ENCODE peak calls at places on chromosomes 7 and 10, in four cellular contexts. One of them, this sample, is unnamed.

GRCh38 chr10:76444034-76444800 is 1012.8 kb downstream of the LRMDA start:
- DNase-seq in AML-193: no peak
- DNase-seq in ascending aorta: peak; percentile 69
- DNase-seq in HAP-1: no peak
- DNase-seq in this sample: no peak

GRCh38 chr7:29871787-29872398 is 65.6 kb downstream of the WIPF3 start:
- DNase-seq in AML-193: peak; percentile 68
- DNase-seq in ascending aorta: no peak
- DNase-seq in HAP-1: no peak
- DNase-seq in this sample: no peak

GRCh38 chr7:144388950-144389349 is 14.5 kb downstream of the NOBOX start:
- DNase-seq in AML-193: no peak
- DNase-seq in ascending aorta: no peak
- DNase-seq in HAP-1: no peak
- DNase-seq in this sample: no peak

GRCh38 chr10:113960617-113961260 is 82.9 kb upstream of the ADRB1 start:
- DNase-seq in AML-193: no peak
- DNase-seq in ascending aorta: no peak
- DNase-seq in HAP-1: no peak
- DNase-seq in this sample: peak; percentile 34

GRCh38 chr7:36683111-36683510 is 41.2 kb downstream of the AOAH start:
- DNase-seq in AML-193: no peak
- DNase-seq in ascending aorta: no peak
- DNase-seq in HAP-1: no peak
- DNase-seq in this sample: no peak

GRCh38 chr10:133127291-133128125 is 32.5 kb upstream of the KNDC1 start:
- DNase-seq in AML-193: no peak
- DNase-seq in ascending aorta: no peak
- DNase-seq in HAP-1: peak; percentile 8
- DNase-seq in this sample: peak; percentile 31

GRCh38 chr10:29316308-29317026 is 27.6 kb downstream of the LYZL1 start:
- DNase-seq in AML-193: no peak
- DNase-seq in ascending aorta: no peak
- DNase-seq in HAP-1: no peak
- DNase-seq in this sample: no peak

GRCh38 chr10:15088428-15089261 is at the start of gene ACBD7:
- DNase-seq in AML-193: peak; percentile 73
- DNase-seq in ascending aorta: peak; percentile 89
- DNase-seq in HAP-1: peak; percentile 89
- DNase-seq in this sample: peak; percentile 89

GRCh38 chr7:40680657-40681056 is 545.9 kb downstream of the SUGCT start:
- DNase-seq in AML-193: peak; percentile 7
- DNase-seq in ascending aorta: no peak
- DNase-seq in HAP-1: peak; percentile 3
- DNase-seq in this sample: peak; percentile 35

GRCh38 chr10:89100680-89101079 is 106.4 kb downstream of the CH25H start:
- DNase-seq in AML-193: no peak
- DNase-seq in ascending aorta: no peak
- DNase-seq in HAP-1: no peak
- DNase-seq in this sample: no peak

This sample was measured in Calu3.